ENCODE peak calls at places on chromosome 1, in six cellular contexts. One of them, this sample, is unnamed.

GRCh38 chr1:212488436-212489283 is 55.9 kb downstream of the NENF start:
- DNase-seq in A172: peak
- DNase-seq in ACHN: peak
- DNase-seq in cardiac muscle cell: no peak
- DNase-seq in NCI-H524: no peak
- DNase-seq in fibroblast of lung: peak
- DNase-seq in this sample: no peak

GRCh38 chr1:92051948-92052347 is 22.2 kb downstream of the EPHX4 start:
- DNase-seq in A172: peak
- DNase-seq in ACHN: no peak
- DNase-seq in cardiac muscle cell: no peak
- DNase-seq in NCI-H524: no peak
- DNase-seq in fibroblast of lung: no peak
- DNase-seq in this sample: no peak

GRCh38 chr1:27876341-27877114 is 4.2 kb downstream of the THEMIS2 start:
- DNase-seq in A172: no peak
- DNase-seq in ACHN: no peak
- DNase-seq in cardiac muscle cell: no peak
- DNase-seq in NCI-H524: no peak
- DNase-seq in fibroblast of lung: no peak
- DNase-seq in this sample: no peak

GRCh38 chr1:222283147-222283768 is 264.6 kb downstream of the HHIPL2 start:
- DNase-seq in A172: peak
- DNase-seq in ACHN: no peak
- DNase-seq in cardiac muscle cell: no peak
- DNase-seq in NCI-H524: no peak
- DNase-seq in fibroblast of lung: peak
- DNase-seq in this sample: no peak

GRCh38 chr1:177934461-177934860 is 35.4 kb downstream of the SEC16B start:
- DNase-seq in A172: no peak
- DNase-seq in ACHN: no peak
- DNase-seq in cardiac muscle cell: no peak
- DNase-seq in NCI-H524: no peak
- DNase-seq in fibroblast of lung: no peak
- DNase-seq in this sample: no peak

GRCh38 chr1:100428160-100428559 is 75.9 kb downstream of the CDC14A start:
- DNase-seq in A172: no peak
- DNase-seq in ACHN: no peak
- DNase-seq in cardiac muscle cell: no peak
- DNase-seq in NCI-H524: no peak
- DNase-seq in fibroblast of lung: no peak
- DNase-seq in this sample: no peak

GRCh38 chr1:231188768-231189167 is 26.9 kb downstream of the TRIM67 start:
- DNase-seq in A172: no peak
- DNase-seq in ACHN: no peak
- DNase-seq in cardiac muscle cell: no peak
- DNase-seq in NCI-H524: no peak
- DNase-seq in fibroblast of lung: no peak
- DNase-seq in this sample: no peak

GRCh38 chr1:3078421-3078820 is 9.4 kb downstream of the PRDM16 start:
- DNase-seq in A172: no peak
- DNase-seq in ACHN: no peak
- DNase-seq in cardiac muscle cell: no peak
- DNase-seq in NCI-H524: no peak
- DNase-seq in fibroblast of lung: no peak
- DNase-seq in this sample: no peak